ENCODE peak calls at places on chromosomes 2 and 18, in eight cellular contexts. W is heart right ventricle, O is brain microvascular endothelial cell, T is A549, L is glutamatergic neuron, S is nephron progenitor cell, Y is kidney epithelial cell, B is PC-9. E is an unnamed sample.

GRCh38 chr2:174771136-174771535 is 6.9 kb upstream of the CHRNA1 start:
- DNase-seq in W (no peak), O (no peak), T (no peak), L (no peak), S (no peak), Y (no peak), B (no peak), E (no peak)

GRCh38 chr2:133416756-133417155 is 151.5 kb downstream of the NCKAP5 start:
- DNase-seq in W (no peak), O (no peak), T (no peak), L (no peak), S (no peak), Y (no peak), B (no peak), E (no peak)

GRCh38 chr18:69402219-69402989 is 1.7 kb downstream of the DOK6 start:
- DNase-seq in W (no peak), O (no peak), T (no peak), L (peak; percentile 53), S (peak; percentile 43), Y (no peak), B (no peak), E (no peak)

GRCh38 chr2:120729410-120730052 is 6.1 kb upstream of the GLI2 start:
- DNase-seq in W (no peak), O (peak; percentile 73), T (peak; percentile 83), L (no peak), S (no peak), Y (no peak), B (peak; percentile 56), E (no peak)

GRCh38 chr18:79525556-79526467 is 130.1 kb downstream of the NFATC1 start:
- DNase-seq in W (peak; percentile 53), O (no peak), T (no peak), L (no peak), S (no peak), Y (no peak), B (no peak), E (no peak)

GRCh38 chr2:5076599-5076998 is 615.6 kb upstream of the SOX11 start:
- DNase-seq in W (no peak), O (no peak), T (no peak), L (no peak), S (no peak), Y (no peak), B (no peak), E (no peak)

GRCh38 chr2:33145459-33145858 is 198.7 kb downstream of the LTBP1 start:
- DNase-seq in W (no peak), O (no peak), T (no peak), L (no peak), S (no peak), Y (no peak), B (no peak), E (no peak)

GRCh38 chr18:77899972-77900754 is 650.5 kb downstream of the GALR1 start:
- DNase-seq in W (no peak), O (peak; percentile 3), T (peak; percentile 33), L (peak; percentile 73), S (peak; percentile 74), Y (no peak), B (no peak), E (peak; percentile 55)

GRCh38 chr2:172095905-172096660 is 6.6 kb downstream of the DLX2 start:
- DNase-seq in W (no peak), O (no peak), T (no peak), L (no peak), S (no peak), Y (no peak), B (no peak), E (peak; percentile 28)

GRCh38 chr2:120738786-120739771 is 3.4 kb downstream of the GLI2 start:
- DNase-seq in W (no peak), O (no peak), T (peak; percentile 67), L (no peak), S (no peak), Y (no peak), B (no peak), E (no peak)

DNA sequence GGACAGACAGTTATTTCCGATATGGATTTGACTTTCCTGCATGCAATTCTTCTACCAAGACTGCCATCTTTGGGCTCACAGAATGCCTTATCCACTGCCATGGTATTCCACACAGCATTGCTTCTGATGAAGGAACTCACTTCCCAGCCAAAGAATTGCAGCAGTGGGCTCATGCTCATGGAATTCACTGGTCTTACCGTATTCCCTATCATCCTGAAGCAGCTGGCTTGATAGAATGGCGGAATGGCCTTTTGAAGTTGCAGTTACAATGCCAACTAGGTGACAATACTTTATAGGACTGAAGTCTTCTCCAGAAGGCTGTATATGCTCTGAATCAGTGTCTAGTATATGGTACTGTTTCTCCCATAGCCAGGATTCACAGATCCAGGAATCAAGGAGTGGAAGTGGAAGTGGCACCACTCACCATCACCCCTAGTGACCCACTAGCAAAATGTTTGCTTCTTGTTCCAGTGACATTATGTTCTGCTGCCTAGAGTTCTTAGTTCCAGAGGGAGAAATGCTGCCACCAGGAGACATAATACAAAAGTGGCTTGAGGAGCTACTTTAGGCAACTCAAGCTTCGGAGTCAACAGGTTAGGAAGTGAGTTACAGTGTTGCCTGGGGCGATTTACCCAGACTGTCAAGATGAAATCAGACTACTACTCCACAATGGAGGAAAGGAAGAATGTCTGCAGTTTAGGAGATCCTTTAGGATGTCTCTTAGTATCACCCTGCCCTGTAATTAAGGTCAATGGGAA is 23.8 kb upstream of the SMAD4 start:
- DNase-seq in W (no peak), O (no peak), T (no peak), L (no peak), S (no peak), Y (no peak), B (no peak), E (no peak)
- TF ChIP-seq CTCF in W (no peak), O (no peak), T (no peak), L (no peak), S (no peak), Y (no peak), B (no peak), E (no peak)

DNA sequence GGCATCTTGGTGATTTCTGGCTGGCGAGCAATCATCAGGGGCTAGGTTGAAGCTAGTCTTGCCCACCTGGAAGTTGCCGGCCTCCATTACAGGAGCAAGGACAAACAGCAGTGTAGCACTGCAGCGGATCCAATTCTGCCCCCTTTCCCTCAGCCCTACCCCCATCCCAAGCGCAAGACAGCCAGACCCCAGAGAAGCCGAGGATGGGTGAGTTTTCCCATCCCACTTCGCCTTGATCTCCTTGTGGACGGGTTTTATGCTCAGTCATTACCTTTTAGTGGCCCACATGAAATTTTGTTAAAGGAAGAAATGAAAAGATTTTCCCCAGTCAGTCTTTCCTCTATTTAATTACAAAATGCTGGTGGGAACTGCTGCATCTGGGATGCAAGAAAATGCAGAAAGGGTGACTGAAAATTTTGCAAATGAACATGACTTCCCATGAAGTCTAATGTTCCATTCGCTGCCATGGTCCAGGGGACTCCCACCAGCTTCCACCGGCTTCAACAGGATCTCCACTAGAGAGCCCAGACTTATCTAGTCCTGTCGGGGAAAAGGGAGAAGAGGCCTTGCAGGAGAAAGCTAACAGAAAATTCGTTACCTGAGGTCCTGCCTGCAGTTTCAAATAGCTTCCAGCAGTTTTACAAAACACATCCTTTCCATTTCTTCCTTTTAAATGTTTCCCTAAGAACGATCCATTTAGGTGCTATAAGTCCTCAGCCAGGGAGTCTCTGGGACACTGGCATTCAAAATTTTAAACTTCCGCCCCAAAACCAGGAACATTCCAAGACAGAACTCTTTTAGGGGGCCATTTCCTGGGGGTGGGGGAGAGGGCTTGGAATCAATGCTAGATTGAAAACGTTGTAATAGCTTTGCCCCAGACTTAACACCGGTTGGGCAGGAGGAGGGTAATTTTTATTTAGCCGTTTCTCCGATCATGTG is 1.9 kb upstream of the HOXD9 start:
- DNase-seq in W (no peak), O (no peak), T (no peak), L (no peak), S (no peak), Y (no peak), B (no peak), E (no peak)
- TF ChIP-seq CTCF in W (no peak), O (no peak), T (no peak), L (no peak), S (no peak), Y (no peak), B (no peak), E (peak; percentile 18)

GRCh38 chr2:223251656-223252229 is 199.8 kb downstream of the KCNE4 start:
- DNase-seq in W (no peak), O (no peak), T (no peak), L (no peak), S (no peak), Y (no peak), B (no peak), E (no peak)

GRCh38 chr2:223243233-223243632 is 191.2 kb downstream of the KCNE4 start:
- DNase-seq in W (no peak), O (no peak), T (no peak), L (no peak), S (no peak), Y (no peak), B (no peak), E (no peak)

GRCh38 chr2:223247136-223247535 is 195.1 kb downstream of the KCNE4 start:
- DNase-seq in W (no peak), O (peak; percentile 33), T (peak; percentile 60), L (peak; percentile 24), S (no peak), Y (no peak), B (no peak), E (no peak)
- TF ChIP-seq CTCF in W (no peak), O (peak; percentile 80), T (peak; percentile 52), L (peak; percentile 58), S (peak; percentile 20), Y (peak; percentile 59), B (peak; percentile 93), E (peak; percentile 67)

GRCh38 chr2:218262631-218263586 is 2.1 kb downstream of the GPBAR1 start:
- DNase-seq in W (no peak), O (no peak), T (no peak), L (no peak), S (no peak), Y (no peak), B (no peak), E (no peak)

GRCh38 chr2:218265626-218266025 is 4.3 kb downstream of the AAMP start:
- DNase-seq in W (no peak), O (no peak), T (no peak), L (no peak), S (no peak), Y (no peak), B (no peak), E (no peak)

GRCh38 chr2:218261424-218262273 is 834 bp downstream of the GPBAR1 start:
- DNase-seq in W (no peak), O (no peak), T (no peak), L (peak; percentile 69), S (peak; percentile 30), Y (no peak), B (no peak), E (no peak)

GRCh38 chr2:218264773-218265601 is 4.2 kb downstream of the GPBAR1 start:
- DNase-seq in W (no peak), O (no peak), T (no peak), L (no peak), S (no peak), Y (no peak), B (no peak), E (no peak)

DNA sequence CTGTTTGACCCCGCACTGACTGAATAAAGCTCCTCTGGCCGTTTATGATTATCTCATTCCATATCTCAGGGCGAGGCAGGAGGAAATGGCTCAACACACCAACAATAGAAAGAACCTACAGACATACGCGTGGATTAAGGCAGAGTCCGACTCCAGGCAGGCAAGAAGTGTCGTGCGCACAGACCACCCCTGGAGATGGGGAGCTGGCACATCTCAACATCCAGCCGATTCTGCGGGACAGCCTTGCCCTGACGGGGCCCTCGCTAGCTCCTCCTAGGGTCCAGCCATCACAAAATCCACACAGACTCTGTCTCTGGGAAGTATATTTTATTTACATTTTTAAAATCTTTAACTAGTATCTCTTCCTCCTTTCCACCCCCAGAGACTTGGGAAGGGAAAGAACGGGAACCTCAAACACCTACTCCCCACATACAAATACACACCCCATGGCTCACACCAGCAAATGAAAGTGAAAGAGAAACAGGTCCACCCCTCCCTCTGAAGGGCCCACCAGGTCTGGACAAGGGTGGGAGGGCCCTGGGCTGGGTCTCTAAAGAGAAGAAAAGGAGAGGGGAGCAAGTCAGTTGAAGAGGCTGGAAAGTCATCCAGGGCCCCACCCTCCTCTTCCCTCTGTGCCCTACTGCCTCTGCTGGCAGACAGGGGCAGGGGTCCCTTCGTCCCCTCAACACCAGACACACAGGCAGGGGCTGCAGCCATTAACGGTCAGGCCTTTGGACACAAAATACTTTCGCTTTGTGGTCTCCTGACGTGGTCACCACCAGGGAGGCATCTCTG is 3.2 kb downstream of the GPBAR1 start:
- DNase-seq in W (no peak), O (no peak), T (no peak), L (no peak), S (no peak), Y (no peak), B (no peak), E (no peak)
- TF ChIP-seq CTCF in W (no peak), O (peak; percentile 35), T (no peak), L (no peak), S (no peak), Y (peak; percentile 13), B (no peak), E (no peak)